ENCODE peak calls at places on chromosome 20, in four cellular contexts. One of them, this sample, is unnamed.

GRCh38 chr20:20611165-20611564 is 101.3 kb downstream of the RALGAPA2 start:
- DNase-seq in uterus: no peak
- DNase-seq in ovary: no peak
- DNase-seq in GM23338: no peak
- DNase-seq in this sample: no peak

GRCh38 chr20:16434087-16434664 is 139.1 kb downstream of the KIF16B start:
- DNase-seq in uterus: peak
- DNase-seq in ovary: peak
- DNase-seq in GM23338: peak
- DNase-seq in this sample: no peak

GRCh38 chr20:58199058-58199457 is 29.4 kb downstream of the ANKRD60 start:
- DNase-seq in uterus: no peak
- DNase-seq in ovary: no peak
- DNase-seq in GM23338: no peak
- DNase-seq in this sample: no peak

GRCh38 chr20:8389381-8390368 is 257.6 kb downstream of the PLCB1 start:
- DNase-seq in uterus: no peak
- DNase-seq in ovary: no peak
- DNase-seq in GM23338: peak
- DNase-seq in this sample: no peak

GRCh38 chr20:12916699-12917098 is 92.1 kb upstream of the SPTLC3 start:
- DNase-seq in uterus: no peak
- DNase-seq in ovary: no peak
- DNase-seq in GM23338: no peak
- DNase-seq in this sample: no peak

GRCh38 chr20:4513720-4514119 is 208.0 kb upstream of the PRND start:
- DNase-seq in uterus: no peak
- DNase-seq in ovary: no peak
- DNase-seq in GM23338: no peak
- DNase-seq in this sample: peak

GRCh38 chr20:17059465-17059864 is 167.4 kb upstream of the PCSK2 start:
- DNase-seq in uterus: no peak
- DNase-seq in ovary: no peak
- DNase-seq in GM23338: no peak
- DNase-seq in this sample: no peak

GRCh38 chr20:57397004-57397692 is 6.0 kb downstream of the RBM38 start:
- DNase-seq in uterus: no peak
- DNase-seq in ovary: peak
- DNase-seq in GM23338: no peak
- DNase-seq in this sample: no peak

GRCh38 chr20:44730441-44730840 is 15.2 kb upstream of the KCNK15 start:
- DNase-seq in uterus: no peak
- DNase-seq in ovary: no peak
- DNase-seq in GM23338: no peak
- DNase-seq in this sample: peak

GRCh38 chr20:41047975-41048305 is 19.3 kb downstream of the TOP1 start:
- DNase-seq in uterus: no peak
- DNase-seq in ovary: no peak
- DNase-seq in GM23338: no peak
- DNase-seq in this sample: no peak
- H3K4me3 ChIP-seq in uterus: no peak
- H3K4me3 ChIP-seq in ovary: no peak
- H3K4me3 ChIP-seq in GM23338: peak
- H3K4me3 ChIP-seq in this sample: no peak

GRCh38 chr20:59518881-59519706 is 85.2 kb upstream of the PHACTR3 start:
- DNase-seq in uterus: no peak
- DNase-seq in ovary: no peak
- DNase-seq in GM23338: peak
- DNase-seq in this sample: no peak

GRCh38 chr20:59515906-59516209 is 88.5 kb upstream of the PHACTR3 start:
- DNase-seq in uterus: no peak
- DNase-seq in ovary: no peak
- DNase-seq in GM23338: no peak
- DNase-seq in this sample: no peak

GRCh38 chr20:59525500-59526241 is 78.7 kb upstream of the PHACTR3 start:
- DNase-seq in uterus: peak
- DNase-seq in ovary: peak
- DNase-seq in GM23338: peak
- DNase-seq in this sample: no peak

GRCh38 chr20:59519707-59520014 is 84.7 kb upstream of the PHACTR3 start:
- DNase-seq in uterus: no peak
- DNase-seq in ovary: no peak
- DNase-seq in GM23338: no peak
- DNase-seq in this sample: no peak

DNA sequence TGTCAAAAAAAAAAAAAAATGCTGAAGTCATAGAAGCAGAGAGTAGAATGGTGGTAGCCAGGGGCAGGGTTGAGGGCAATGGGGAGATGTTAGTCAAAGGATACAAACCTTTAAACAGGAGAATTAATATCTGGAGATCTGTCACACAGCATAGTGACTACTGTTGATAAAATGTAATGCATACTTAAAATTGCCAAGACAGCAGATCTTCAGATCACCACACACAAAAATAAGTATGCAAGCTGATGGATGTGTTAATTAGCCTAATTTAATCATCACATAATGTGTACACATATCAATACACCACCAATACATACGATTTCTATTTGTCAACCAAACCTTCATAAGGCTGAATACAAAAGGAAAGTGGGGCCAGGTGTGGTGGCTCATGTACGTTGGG is 83.5 kb upstream of the PHACTR3 start:
- DNase-seq in uterus: no peak
- DNase-seq in ovary: no peak
- DNase-seq in GM23338: no peak
- DNase-seq in this sample: no peak
- H3K4me3 ChIP-seq in uterus: no peak
- H3K4me3 ChIP-seq in ovary: no peak
- H3K4me3 ChIP-seq in GM23338: no peak
- H3K4me3 ChIP-seq in this sample: no peak

GRCh38 chr20:52342913-52343312 is 151.3 kb upstream of the ZFP64 start:
- DNase-seq in uterus: no peak
- DNase-seq in ovary: no peak
- DNase-seq in GM23338: no peak
- DNase-seq in this sample: no peak
- H3K4me3 ChIP-seq in uterus: no peak
- H3K4me3 ChIP-seq in ovary: no peak
- H3K4me3 ChIP-seq in GM23338: no peak
- H3K4me3 ChIP-seq in this sample: no peak

DNA sequence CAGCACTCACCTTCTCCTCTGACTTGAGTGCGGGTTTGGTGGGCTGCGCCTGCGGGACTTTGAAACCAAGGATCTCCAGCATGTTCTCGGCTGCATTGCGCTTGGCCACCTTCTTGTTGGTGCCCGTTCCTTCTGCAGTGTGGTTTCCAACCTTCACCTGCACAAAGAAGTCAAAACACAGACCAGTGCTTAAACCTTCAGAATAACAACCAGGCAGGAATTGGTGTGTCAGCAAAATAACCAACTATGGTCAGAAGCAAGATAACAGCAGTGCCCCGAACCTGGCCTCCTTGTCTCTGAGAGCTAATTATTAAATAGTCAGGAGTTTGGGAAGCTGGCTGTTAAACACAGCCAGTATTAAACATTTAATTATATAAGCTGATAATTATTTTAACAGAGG is 68.2 kb downstream of the STAU1 start:
- DNase-seq in uterus: no peak
- DNase-seq in ovary: no peak
- DNase-seq in GM23338: no peak
- DNase-seq in this sample: no peak
- H3K4me3 ChIP-seq in uterus: no peak
- H3K4me3 ChIP-seq in ovary: no peak
- H3K4me3 ChIP-seq in GM23338: no peak
- H3K4me3 ChIP-seq in this sample: no peak

DNA sequence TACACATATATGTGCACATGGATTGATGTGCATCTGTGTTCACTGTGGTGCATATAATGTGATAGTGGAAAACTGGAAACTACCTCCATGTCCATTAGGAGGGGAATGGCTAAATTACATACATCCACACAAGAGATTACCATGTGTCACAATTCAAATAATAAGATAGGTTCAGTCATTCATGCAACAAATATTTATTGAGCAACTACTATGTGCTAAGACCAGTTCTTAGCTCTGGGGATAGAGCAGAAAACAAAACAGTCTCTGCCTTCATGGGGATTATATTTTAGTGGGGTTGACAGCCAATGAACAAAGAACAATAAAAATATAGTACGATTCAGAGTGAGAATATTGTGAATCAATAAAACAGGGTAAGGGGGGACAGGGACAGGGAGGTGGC is 61.7 kb upstream of the PTGIS start:
- DNase-seq in uterus: no peak
- DNase-seq in ovary: no peak
- DNase-seq in GM23338: no peak
- DNase-seq in this sample: no peak
- H3K4me3 ChIP-seq in uterus: no peak
- H3K4me3 ChIP-seq in ovary: no peak
- H3K4me3 ChIP-seq in GM23338: no peak
- H3K4me3 ChIP-seq in this sample: no peak

DNA sequence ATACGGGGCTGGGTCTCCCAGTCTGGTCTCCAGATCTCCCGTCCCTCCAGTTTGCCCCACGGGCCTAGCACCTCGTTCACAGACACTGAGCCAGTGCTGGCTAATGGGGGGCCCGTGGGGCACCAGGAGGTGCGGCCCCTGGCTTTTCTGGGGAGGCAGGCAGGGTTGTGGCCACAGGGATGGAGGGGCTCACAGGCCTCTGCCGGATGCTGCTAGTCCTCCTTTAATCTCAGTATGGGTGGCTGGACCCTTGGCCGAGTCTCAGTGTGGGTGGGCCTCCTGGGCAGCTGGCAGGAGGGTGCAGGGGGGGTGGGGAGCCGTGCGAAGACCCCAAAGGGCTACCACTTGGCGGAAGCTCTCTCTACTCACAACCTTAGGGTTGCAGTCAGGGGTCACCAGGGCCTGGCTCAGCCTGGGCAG is 1.6 kb upstream of the SOX18 start:
- DNase-seq in uterus: no peak
- DNase-seq in ovary: no peak
- DNase-seq in GM23338: no peak
- DNase-seq in this sample: no peak
- H3K4me3 ChIP-seq in uterus: no peak
- H3K4me3 ChIP-seq in ovary: no peak
- H3K4me3 ChIP-seq in GM23338: no peak
- H3K4me3 ChIP-seq in this sample: no peak

GRCh38 chr20:62018437-62019143 is 47.1 kb downstream of the TAF4 start:
- DNase-seq in uterus: no peak
- DNase-seq in ovary: no peak
- DNase-seq in GM23338: no peak
- DNase-seq in this sample: no peak
- H3K4me3 ChIP-seq in uterus: no peak
- H3K4me3 ChIP-seq in ovary: no peak
- H3K4me3 ChIP-seq in GM23338: no peak
- H3K4me3 ChIP-seq in this sample: no peak